ENCODE peak calls at places on chromosomes 16 and 17, in four cellular contexts. One of them, this sample, is unnamed.

GRCh38 chr17:65531508-65532431 is 29.7 kb downstream of the AXIN2 start:
- DNase-seq in HL-60: no peak
- DNase-seq in GM12878: no peak
- DNase-seq in K562: no peak
- DNase-seq in this sample: no peak

GRCh38 chr16:35743101-35743692 is 2283.8 kb downstream of the TP53TG3F start:
- DNase-seq in HL-60: no peak
- DNase-seq in GM12878: no peak
- DNase-seq in K562: no peak
- DNase-seq in this sample: no peak

GRCh38 chr17:8436169-8436932 is 667 bp downstream of the NDEL1 start:
- DNase-seq in HL-60: no peak
- DNase-seq in GM12878: no peak
- DNase-seq in K562: peak; percentile 25
- DNase-seq in this sample: peak; percentile 25

GRCh38 chr17:45098869-45099616 is 33.3 kb downstream of the PLCD3 start:
- DNase-seq in HL-60: peak; percentile 38
- DNase-seq in GM12878: no peak
- DNase-seq in K562: peak; percentile 87
- DNase-seq in this sample: peak; percentile 87

GRCh38 chr17:34624767-34625389 is 45.5 kb downstream of the TMEM132E start:
- DNase-seq in HL-60: no peak
- DNase-seq in GM12878: no peak
- DNase-seq in K562: no peak
- DNase-seq in this sample: no peak

GRCh38 chr16:87874639-87875472 is 5.5 kb upstream of the SLC7A5 start:
- DNase-seq in HL-60: no peak
- DNase-seq in GM12878: no peak
- DNase-seq in K562: peak; percentile 29
- DNase-seq in this sample: no peak

GRCh38 chr17:57110152-57110542 is 25.1 kb downstream of the AKAP1 start:
- DNase-seq in HL-60: no peak
- DNase-seq in GM12878: no peak
- DNase-seq in K562: no peak
- DNase-seq in this sample: no peak

GRCh38 chr17:65145743-65146142 is 8.6 kb downstream of the RGS9 start:
- DNase-seq in HL-60: no peak
- DNase-seq in GM12878: no peak
- DNase-seq in K562: no peak
- DNase-seq in this sample: no peak

GRCh38 chr16:5851583-5851982 is 754.0 kb upstream of the EEF2KMT start:
- DNase-seq in HL-60: no peak
- DNase-seq in GM12878: no peak
- DNase-seq in K562: no peak
- DNase-seq in this sample: no peak

GRCh38 chr16:87321336-87322107 is 4.3 kb upstream of the C16orf95 start:
- DNase-seq in HL-60: no peak
- DNase-seq in GM12878: no peak
- DNase-seq in K562: no peak
- DNase-seq in this sample: no peak

GRCh38 chr17:57372156-57372555 is 115.8 kb downstream of the MSI2 start:
- DNase-seq in HL-60: no peak
- DNase-seq in GM12878: no peak
- DNase-seq in K562: no peak
- DNase-seq in this sample: no peak

GRCh38 chr17:31136319-31136718 is 41.5 kb downstream of the NF1 start:
- DNase-seq in HL-60: no peak
- DNase-seq in GM12878: no peak
- DNase-seq in K562: no peak
- DNase-seq in this sample: no peak

DNA sequence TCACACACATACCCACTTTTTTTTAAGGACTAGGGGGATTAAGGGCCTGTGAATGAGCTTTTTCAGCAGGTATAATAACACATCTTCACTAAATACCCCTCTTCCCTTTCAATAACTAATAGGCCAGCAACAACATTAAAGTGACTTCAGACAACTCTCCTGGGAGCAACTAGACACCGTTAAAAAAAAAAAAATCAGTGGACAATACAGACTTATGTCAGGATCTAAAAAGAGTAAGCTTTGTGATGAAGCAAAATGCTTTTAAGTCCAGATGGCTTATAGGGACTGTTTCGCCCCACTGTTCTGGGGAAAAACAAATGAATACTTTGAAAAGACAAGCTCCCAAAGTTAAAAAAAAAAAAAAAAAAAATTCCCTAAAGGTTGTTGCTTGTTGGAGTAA is 29.0 kb downstream of the SPAG9 start:
- DNase-seq in HL-60: no peak
- DNase-seq in GM12878: no peak
- DNase-seq in K562: no peak
- DNase-seq in this sample: no peak
- TF ChIP-seq SPI1 in HL-60: no peak
- TF ChIP-seq SPI1 in GM12878: no peak
- TF ChIP-seq SPI1 in K562: no peak
- TF ChIP-seq SPI1 in this sample: no peak

GRCh38 chr17:78762007-78762406 is 20.1 kb downstream of the CYTH1 start:
- DNase-seq in HL-60: no peak
- DNase-seq in GM12878: no peak
- DNase-seq in K562: no peak
- DNase-seq in this sample: no peak
- TF ChIP-seq SPI1 in HL-60: no peak
- TF ChIP-seq SPI1 in GM12878: no peak
- TF ChIP-seq SPI1 in K562: no peak
- TF ChIP-seq SPI1 in this sample: no peak

GRCh38 chr17:60393840-60394529 is 2.1 kb upstream of the USP32 start:
- DNase-seq in HL-60: no peak
- DNase-seq in GM12878: no peak
- DNase-seq in K562: no peak
- DNase-seq in this sample: no peak
- TF ChIP-seq SPI1 in HL-60: peak; percentile 88
- TF ChIP-seq SPI1 in GM12878: no peak
- TF ChIP-seq SPI1 in K562: no peak
- TF ChIP-seq SPI1 in this sample: no peak

GRCh38 chr16:13049688-13050087 is 148.3 kb downstream of the SHISA9 start:
- DNase-seq in HL-60: no peak
- DNase-seq in GM12878: no peak
- DNase-seq in K562: no peak
- DNase-seq in this sample: no peak
- TF ChIP-seq SPI1 in HL-60: no peak
- TF ChIP-seq SPI1 in GM12878: no peak
- TF ChIP-seq SPI1 in K562: no peak
- TF ChIP-seq SPI1 in this sample: no peak

DNA sequence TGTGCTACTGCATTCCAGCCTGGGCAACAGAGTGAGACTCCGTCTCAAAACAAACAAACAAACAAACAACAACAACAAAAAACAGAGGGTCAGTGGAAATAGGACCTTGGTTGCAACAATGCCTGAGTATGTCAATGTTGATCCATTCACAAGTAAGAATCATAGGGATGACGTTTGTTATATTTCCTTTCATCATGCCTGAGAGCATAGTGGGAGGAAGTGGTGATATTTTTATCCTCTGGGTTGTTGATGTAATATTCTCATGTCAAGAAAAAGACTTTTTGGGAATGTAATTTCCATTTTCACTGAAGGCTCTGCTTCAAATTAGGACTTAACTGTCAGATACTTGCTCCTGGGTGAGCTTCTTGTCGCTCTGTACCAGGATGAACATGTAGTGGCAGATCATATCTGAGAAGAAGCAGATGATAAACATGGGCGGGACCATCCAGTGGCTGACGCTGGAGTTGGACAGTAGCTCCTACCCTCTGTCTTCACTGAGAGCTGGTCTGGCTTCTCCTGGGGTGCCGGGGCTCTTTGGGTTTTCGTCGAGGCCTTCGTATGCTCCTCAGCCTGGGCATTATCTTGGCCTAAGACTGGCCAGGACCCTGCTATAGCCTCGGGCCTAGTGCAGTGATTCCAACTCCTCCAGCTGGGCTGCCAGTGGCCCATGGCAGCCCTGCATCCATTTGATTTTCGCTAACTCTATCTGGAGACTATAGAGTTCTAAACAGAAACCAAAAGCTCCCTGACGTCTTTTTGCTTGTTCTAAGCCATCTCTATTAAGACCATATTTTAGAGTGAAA is 19.6 kb downstream of the CYB5B start:
- DNase-seq in HL-60: no peak
- DNase-seq in GM12878: no peak
- DNase-seq in K562: no peak
- DNase-seq in this sample: no peak
- TF ChIP-seq SPI1 in HL-60: peak; percentile 25
- TF ChIP-seq SPI1 in GM12878: peak; percentile 31
- TF ChIP-seq SPI1 in K562: peak; percentile 26
- TF ChIP-seq SPI1 in this sample: peak; percentile 35